ENCODE peak calls at places on chromosomes 11 and 22, in ten cellular contexts. E is fibroblast of pulmonary artery, R is iris pigment epithelial cell, I is GM19239, L is endothelial cell, T is cardiac muscle cell, A is AG10803, O is NCI-H146, B is amygdala, F is NCI-H69. H is an unnamed sample.

GRCh38 chr11:32870676-32871075 is 21.9 kb upstream of the QSER1 start:
- DNase-seq in T (peak), A (no peak), L (peak), F (peak), O (peak), I (no peak), B (no peak), R (no peak), E (peak), H (no peak)

GRCh38 chr22:17115311-17115710 is 5.8 kb downstream of the TMEM121B start:
- DNase-seq in R (no peak), O (no peak), T (no peak), E (no peak), I (no peak), A (no peak), F (no peak), L (no peak), B (no peak), H (no peak)

GRCh38 chr11:92048415-92048814 is 176.2 kb upstream of the FAT3 start:
- DNase-seq in E (no peak), O (peak), R (no peak), I (no peak), L (no peak), F (peak), T (peak), A (no peak), B (no peak), H (no peak)

GRCh38 chr11:75547617-75548054 is 14.4 kb upstream of the SERPINH1 start:
- DNase-seq in B (no peak), R (peak), F (peak), I (peak), E (peak), O (peak), A (peak), L (peak), T (peak), H (no peak)

GRCh38 chr22:41526802-41527799 is 17.2 kb downstream of the POLR3H start:
- DNase-seq in I (peak), R (no peak), A (peak), B (no peak), L (peak), T (peak), O (peak), F (peak), E (peak), H (no peak)

GRCh38 chr11:130726234-130726559 is 190.1 kb downstream of the SNX19 start:
- DNase-seq in F (no peak), B (no peak), R (peak), I (no peak), L (no peak), E (peak), O (no peak), A (peak), T (no peak), H (no peak)

GRCh38 chr11:12388939-12389670 is 11.7 kb downstream of the PARVA start:
- DNase-seq in R (no peak), A (no peak), E (no peak), B (no peak), I (no peak), F (no peak), O (no peak), T (no peak), L (no peak), H (no peak)

GRCh38 chr11:556857-557256 is 3.7 kb downstream of the LMNTD2 start:
- DNase-seq in O (no peak), R (no peak), E (no peak), I (no peak), F (no peak), A (no peak), T (no peak), B (no peak), L (no peak), H (no peak)

GRCh38 chr11:26710489-26710888 is 11.4 kb downstream of the SLC5A12 start:
- DNase-seq in I (no peak), A (no peak), O (no peak), R (no peak), T (no peak), L (no peak), E (no peak), B (no peak), F (peak), H (no peak)

GRCh38 chr22:31098633-31099110 is 8.7 kb downstream of the SELENOM start:
- DNase-seq in T (peak), B (no peak), E (no peak), R (no peak), L (no peak), F (no peak), I (no peak), A (no peak), O (no peak), H (no peak)

GRCh38 chr11:94175545-94175944 is 46.9 kb downstream of the PANX1 start:
- DNase-seq in B (no peak), E (peak), A (peak), R (peak), F (no peak), T (no peak), O (no peak), I (no peak), L (no peak), H (no peak)

GRCh38 chr11:5994791-5995190 is 8.0 kb upstream of the OR52L1 start:
- DNase-seq in R (no peak), F (no peak), O (no peak), E (no peak), L (no peak), T (no peak), B (no peak), I (no peak), A (no peak), H (no peak)

GRCh38 chr22:43262990-43263644 is 76.2 kb upstream of the TTLL12 start:
- DNase-seq in O (no peak), E (peak), R (peak), T (no peak), B (no peak), F (peak), L (peak), A (no peak), I (peak), H (no peak)

GRCh38 chr11:119891392-119891791 is 162.4 kb upstream of the NECTIN1 start:
- DNase-seq in T (peak), B (peak), E (no peak), L (no peak), A (no peak), F (no peak), O (no peak), I (no peak), R (no peak), H (peak)

GRCh38 chr22:43110444-43110926 is at the start of gene BIK:
- DNase-seq in F (peak), A (peak), I (no peak), E (peak), R (no peak), O (peak), B (no peak), L (peak), T (peak), H (peak)

GRCh38 chr22:36339171-36340065 is 48.3 kb downstream of the MYH9 start:
- DNase-seq in O (no peak), A (peak), I (no peak), F (no peak), R (peak), T (no peak), E (peak), L (no peak), B (no peak), H (no peak)

GRCh38 chr11:120964857-120965256 is 59.0 kb upstream of the TBCEL start:
- DNase-seq in E (peak), O (no peak), F (no peak), B (no peak), T (no peak), R (peak), A (peak), I (no peak), L (no peak), H (no peak)

GRCh38 chr22:39287076-39287743 is 32.2 kb downstream of the RPL3 start:
- DNase-seq in B (no peak), O (no peak), T (no peak), E (no peak), F (no peak), R (no peak), A (peak), I (peak), L (no peak), H (no peak)

GRCh38 chr11:70066628-70067027 is 11.5 kb upstream of the ANO1 start:
- DNase-seq in T (no peak), E (no peak), A (no peak), R (no peak), F (no peak), I (no peak), L (no peak), B (no peak), O (no peak), H (no peak)

GRCh38 chr11:69131644-69132300 is 24.0 kb upstream of the SMIM38 start:
- DNase-seq in E (peak), O (peak), F (peak), T (peak), R (peak), L (peak), I (no peak), B (peak), A (peak), H (no peak)

H was measured in anterior cingulate cortex.